ENCODE peak calls at places on chromosomes 16 and 17, in nine cellular contexts. One of them, this sample, is unnamed.

GRCh38 chr17:34177642-34178041 is 77.4 kb upstream of the CCL2 start:
- DNase-seq in B cell: no peak
- DNase-seq in lung: no peak
- DNase-seq in A172: peak
- DNase-seq in HTR-8/SVneo: no peak
- DNase-seq in EL: peak
- DNase-seq in dorsolateral prefrontal cortex: no peak
- DNase-seq in activated naive CD4-positive, alpha-beta T cell treated with anti-CD3 and anti-CD28 coated beads, Interleukin-2, amount 50 U/mL, for 16 hours: no peak
- DNase-seq in SK-MEL-5: no peak
- DNase-seq in this sample: no peak

GRCh38 chr17:77722366-77722765 is 236.1 kb upstream of the TNRC6C start:
- DNase-seq in B cell: no peak
- DNase-seq in lung: no peak
- DNase-seq in A172: no peak
- DNase-seq in HTR-8/SVneo: no peak
- DNase-seq in EL: no peak
- DNase-seq in dorsolateral prefrontal cortex: no peak
- DNase-seq in activated naive CD4-positive, alpha-beta T cell treated with anti-CD3 and anti-CD28 coated beads, Interleukin-2, amount 50 U/mL, for 16 hours: no peak
- DNase-seq in SK-MEL-5: no peak
- DNase-seq in this sample: no peak

GRCh38 chr16:53803451-53803850 is 99.5 kb downstream of the FTO start:
- DNase-seq in B cell: no peak
- DNase-seq in lung: no peak
- DNase-seq in A172: no peak
- DNase-seq in HTR-8/SVneo: no peak
- DNase-seq in EL: no peak
- DNase-seq in dorsolateral prefrontal cortex: no peak
- DNase-seq in activated naive CD4-positive, alpha-beta T cell treated with anti-CD3 and anti-CD28 coated beads, Interleukin-2, amount 50 U/mL, for 16 hours: no peak
- DNase-seq in SK-MEL-5: no peak
- DNase-seq in this sample: no peak

GRCh38 chr17:35447494-35447893 is 1.1 kb downstream of the SLFN13 start:
- DNase-seq in B cell: no peak
- DNase-seq in lung: no peak
- DNase-seq in A172: no peak
- DNase-seq in HTR-8/SVneo: no peak
- DNase-seq in EL: no peak
- DNase-seq in dorsolateral prefrontal cortex: no peak
- DNase-seq in activated naive CD4-positive, alpha-beta T cell treated with anti-CD3 and anti-CD28 coated beads, Interleukin-2, amount 50 U/mL, for 16 hours: no peak
- DNase-seq in SK-MEL-5: peak
- DNase-seq in this sample: no peak

GRCh38 chr17:45384047-45384799 is 48.4 kb downstream of the ARHGAP27 start:
- DNase-seq in B cell: no peak
- DNase-seq in lung: no peak
- DNase-seq in A172: peak
- DNase-seq in HTR-8/SVneo: no peak
- DNase-seq in EL: peak
- DNase-seq in dorsolateral prefrontal cortex: no peak
- DNase-seq in activated naive CD4-positive, alpha-beta T cell treated with anti-CD3 and anti-CD28 coated beads, Interleukin-2, amount 50 U/mL, for 16 hours: no peak
- DNase-seq in SK-MEL-5: no peak
- DNase-seq in this sample: no peak

GRCh38 chr16:19472487-19472886 is 49.4 kb downstream of the GDE1 start:
- DNase-seq in B cell: no peak
- DNase-seq in lung: no peak
- DNase-seq in A172: no peak
- DNase-seq in HTR-8/SVneo: no peak
- DNase-seq in EL: no peak
- DNase-seq in dorsolateral prefrontal cortex: no peak
- DNase-seq in activated naive CD4-positive, alpha-beta T cell treated with anti-CD3 and anti-CD28 coated beads, Interleukin-2, amount 50 U/mL, for 16 hours: no peak
- DNase-seq in SK-MEL-5: no peak
- DNase-seq in this sample: no peak

GRCh38 chr16:19707699-19708497 is 10.1 kb downstream of the KNOP1 start:
- DNase-seq in B cell: no peak
- DNase-seq in lung: no peak
- DNase-seq in A172: no peak
- DNase-seq in HTR-8/SVneo: no peak
- DNase-seq in EL: no peak
- DNase-seq in dorsolateral prefrontal cortex: no peak
- DNase-seq in activated naive CD4-positive, alpha-beta T cell treated with anti-CD3 and anti-CD28 coated beads, Interleukin-2, amount 50 U/mL, for 16 hours: no peak
- DNase-seq in SK-MEL-5: no peak
- DNase-seq in this sample: no peak

GRCh38 chr17:29176500-29177351 is 3.5 kb downstream of the MYO18A start:
- DNase-seq in B cell: peak
- DNase-seq in lung: peak
- DNase-seq in A172: peak
- DNase-seq in HTR-8/SVneo: no peak
- DNase-seq in EL: peak
- DNase-seq in dorsolateral prefrontal cortex: peak
- DNase-seq in activated naive CD4-positive, alpha-beta T cell treated with anti-CD3 and anti-CD28 coated beads, Interleukin-2, amount 50 U/mL, for 16 hours: peak
- DNase-seq in SK-MEL-5: no peak
- DNase-seq in this sample: peak

GRCh38 chr17:17540278-17540906 is 44.2 kb upstream of the RASD1 start:
- DNase-seq in B cell: no peak
- DNase-seq in lung: no peak
- DNase-seq in A172: no peak
- DNase-seq in HTR-8/SVneo: no peak
- DNase-seq in EL: no peak
- DNase-seq in dorsolateral prefrontal cortex: no peak
- DNase-seq in activated naive CD4-positive, alpha-beta T cell treated with anti-CD3 and anti-CD28 coated beads, Interleukin-2, amount 50 U/mL, for 16 hours: no peak
- DNase-seq in SK-MEL-5: no peak
- DNase-seq in this sample: peak

GRCh38 chr17:48335858-48336500 is 94.0 kb downstream of the SKAP1 start:
- DNase-seq in B cell: peak
- DNase-seq in lung: no peak
- DNase-seq in A172: peak
- DNase-seq in HTR-8/SVneo: peak
- DNase-seq in EL: peak
- DNase-seq in dorsolateral prefrontal cortex: no peak
- DNase-seq in activated naive CD4-positive, alpha-beta T cell treated with anti-CD3 and anti-CD28 coated beads, Interleukin-2, amount 50 U/mL, for 16 hours: no peak
- DNase-seq in SK-MEL-5: peak
- DNase-seq in this sample: no peak

GRCh38 chr16:8949536-8950418 is 13.9 kb downstream of the USP7 start:
- DNase-seq in B cell: no peak
- DNase-seq in lung: no peak
- DNase-seq in A172: no peak
- DNase-seq in HTR-8/SVneo: no peak
- DNase-seq in EL: no peak
- DNase-seq in dorsolateral prefrontal cortex: no peak
- DNase-seq in activated naive CD4-positive, alpha-beta T cell treated with anti-CD3 and anti-CD28 coated beads, Interleukin-2, amount 50 U/mL, for 16 hours: no peak
- DNase-seq in SK-MEL-5: no peak
- DNase-seq in this sample: no peak

GRCh38 chr17:30345089-30345433 is 11.2 kb upstream of the TMIGD1 start:
- DNase-seq in B cell: no peak
- DNase-seq in lung: no peak
- DNase-seq in A172: no peak
- DNase-seq in HTR-8/SVneo: no peak
- DNase-seq in EL: no peak
- DNase-seq in dorsolateral prefrontal cortex: no peak
- DNase-seq in activated naive CD4-positive, alpha-beta T cell treated with anti-CD3 and anti-CD28 coated beads, Interleukin-2, amount 50 U/mL, for 16 hours: no peak
- DNase-seq in SK-MEL-5: no peak
- DNase-seq in this sample: no peak

This sample was measured in pancreas.